ENCODE peak calls at places on chromosomes 5 and 9, in eight cellular contexts. T, Y, Z, N, P, I, J and G are unnamed samples.

GRCh38 chr5:145660897-145661650 is 174.1 kb downstream of the PRELID2 start:
- DNase-seq in Y (no peak), T (peak; percentile 58), N (no peak), J (no peak), Z (no peak), P (peak; percentile 32), I (no peak), G (no peak)

GRCh38 chr5:93246093-93246855 is 334.7 kb downstream of the NR2F1-AS1 start:
- DNase-seq in T (peak; percentile 18), N (no peak), Z (no peak), Y (no peak), I (no peak), J (peak; percentile 15), P (no peak), G (no peak)

GRCh38 chr9:101738566-101739183 is at the start of gene GRIN3A:
- DNase-seq in P (peak; percentile 32), T (no peak), I (peak; percentile 82), Y (no peak), N (no peak), Z (peak; percentile 53), J (no peak), G (no peak)

GRCh38 chr5:128587275-128587674 is 49.2 kb upstream of the FBN2 start:
- DNase-seq in J (no peak), T (no peak), I (no peak), N (no peak), Z (no peak), P (no peak), Y (no peak), G (no peak)

GRCh38 chr5:61941637-61942036 is 364.4 kb upstream of the KIF2A start:
- DNase-seq in P (peak; percentile 10), T (no peak), Y (no peak), N (no peak), Z (no peak), I (no peak), J (no peak), G (no peak)

GRCh38 chr5:148857474-148857873 is 31.1 kb downstream of the ADRB2 start:
- DNase-seq in J (no peak), Y (no peak), P (no peak), Z (no peak), N (no peak), I (no peak), T (no peak), G (no peak)

GRCh38 chr9:70519912-70520724 is 105.7 kb upstream of the KLF9 start:
- DNase-seq in I (no peak), J (no peak), Z (no peak), N (no peak), Y (no peak), P (no peak), T (peak; percentile 24), G (no peak)

GRCh38 chr5:366541-367357 is 45.2 kb downstream of the AHRR start:
- DNase-seq in Y (no peak), J (no peak), Z (no peak), I (peak; percentile 18), P (no peak), N (peak; percentile 46), T (no peak), G (peak; percentile 65)

GRCh38 chr5:16784843-16785791 is 151.0 kb downstream of the MYO10 start:
- DNase-seq in J (no peak), P (no peak), T (no peak), N (no peak), I (no peak), Z (no peak), Y (no peak), G (no peak)

GRCh38 chr9:81118416-81118815 is 570.9 kb downstream of the TLE1 start:
- DNase-seq in P (no peak), T (no peak), Y (no peak), J (no peak), Z (no peak), I (no peak), N (no peak), G (no peak)

GRCh38 chr9:127199001-127199791 is 65.4 kb upstream of the GARNL3 start:
- DNase-seq in I (no peak), J (peak; percentile 87), Z (peak; percentile 75), P (peak; percentile 83), Y (peak; percentile 54), N (peak; percentile 93), T (peak; percentile 54), G (peak; percentile 93)